ENCODE peak calls at places on chromosome 19, in seven cellular contexts. U, K, S, D, T, F and W are unnamed samples.

GRCh38 chr19:2728783-2729387 is 7.7 kb upstream of the DIRAS1 start:
- DNase-seq in U (no peak), D (no peak), F (no peak), K (no peak), S (no peak), T (no peak), W (no peak)

GRCh38 chr19:13812544-13812943 is 17.3 kb downstream of the ZSWIM4 start:
- DNase-seq in U (no peak), T (no peak), K (no peak), F (no peak), D (no peak), S (no peak), W (no peak)

GRCh38 chr19:47228937-47229673 is 1.9 kb downstream of the BBC3 start:
- DNase-seq in F (peak), U (no peak), S (peak), K (peak), T (peak), D (peak), W (peak)

GRCh38 chr19:34851277-34851804 is 75.4 kb upstream of the ZNF30 start:
- DNase-seq in D (peak), F (no peak), K (no peak), U (no peak), S (no peak), T (no peak), W (no peak)

GRCh38 chr19:3586124-3586626 is 897 bp downstream of the GIPC3 start:
- DNase-seq in U (no peak), D (no peak), K (peak), F (no peak), T (no peak), S (no peak), W (peak)

GRCh38 chr19:17209126-17210036 is 5.8 kb upstream of the USE1 start:
- DNase-seq in D (peak), F (peak), U (no peak), K (peak), T (peak), S (peak), W (peak)

GRCh38 chr19:40717880-40718773 is 1.2 kb downstream of the ITPKC start:
- DNase-seq in T (peak), S (peak), F (no peak), U (no peak), K (no peak), D (peak), W (no peak)

GRCh38 chr19:35044317-35045117 is 3.0 kb downstream of the HPN start:
- DNase-seq in T (peak), S (peak), U (peak), K (peak), D (peak), F (peak), W (peak)

GRCh38 chr19:45346449-45346848 is 5.9 kb downstream of the KLC3 start:
- DNase-seq in U (no peak), D (no peak), F (no peak), T (no peak), S (no peak), K (no peak), W (no peak)

GRCh38 chr19:53865523-53865917 is 2.2 kb upstream of the MYADM start:
- DNase-seq in F (no peak), S (no peak), D (no peak), T (no peak), U (no peak), K (peak), W (no peak)

GRCh38 chr19:14536926-14537692 is 7.7 kb downstream of the TECR start:
- DNase-seq in U (no peak), T (peak), F (peak), S (no peak), K (peak), D (peak), W (peak)

GRCh38 chr19:3783660-3784584 is 2.3 kb downstream of the MATK start:
- DNase-seq in S (no peak), T (no peak), D (peak), F (no peak), U (no peak), K (peak), W (no peak)

GRCh38 chr19:2656533-2656932 is 46.0 kb downstream of the GNG7 start:
- DNase-seq in S (no peak), U (no peak), F (no peak), D (no peak), T (no peak), K (no peak), W (no peak)

GRCh38 chr19:55088543-55089265 is 13.0 kb downstream of the EPS8L1 start:
- DNase-seq in S (peak), D (peak), F (peak), K (peak), T (peak), U (no peak), W (peak)

GRCh38 chr19:2905918-2906519 is 5.3 kb downstream of the ZNF57 start:
- DNase-seq in S (no peak), K (no peak), U (no peak), F (no peak), T (no peak), D (no peak), W (no peak)

GRCh38 chr19:14758816-14759215 is 19.5 kb downstream of the ADGRE2 start:
- DNase-seq in K (no peak), F (no peak), S (no peak), D (no peak), T (peak), U (no peak), W (no peak)

GRCh38 chr19:18306903-18307681 is 15.8 kb downstream of the LSM4 start:
- DNase-seq in S (no peak), T (no peak), K (peak), F (no peak), U (no peak), D (no peak), W (no peak)

GRCh38 chr19:16288544-16288943 is 36.1 kb upstream of the KLF2 start:
- DNase-seq in F (no peak), K (no peak), U (no peak), T (no peak), D (no peak), S (peak), W (no peak)

GRCh38 chr19:53782698-53783097 is 41.4 kb downstream of the NLRP12 start:
- DNase-seq in S (no peak), F (no peak), T (no peak), K (no peak), U (no peak), D (no peak), W (no peak)

GRCh38 chr19:3296446-3296845 is 69.9 kb upstream of the NFIC start:
- DNase-seq in D (no peak), T (no peak), K (no peak), F (no peak), U (no peak), S (no peak), W (no peak)

GRCh38 chr19:2363419-2363818 is 3.4 kb downstream of the TMPRSS9 start:
- DNase-seq in D (no peak), K (no peak), U (no peak), T (no peak), S (no peak), F (no peak), W (no peak)

GRCh38 chr19:14472202-14472961 is 2.8 kb downstream of the PTGER1 start:
- DNase-seq in U (no peak), D (peak), T (peak), K (peak), S (peak), F (peak), W (peak)

GRCh38 chr19:11457115-11457514 is 21.7 kb downstream of the PRKCSH start:
- DNase-seq in D (no peak), S (no peak), K (no peak), U (no peak), T (no peak), F (peak), W (no peak)

GRCh38 chr19:46824887-46825730 is 25.5 kb downstream of the AP2S1 start:
- DNase-seq in U (no peak), T (no peak), S (no peak), K (no peak), D (peak), F (no peak), W (no peak)

GRCh38 chr19:5338661-5339469 is 1.7 kb downstream of the PTPRS start:
- DNase-seq in D (no peak), K (no peak), U (no peak), S (no peak), T (no peak), F (no peak), W (no peak)
- H3K4me3 ChIP-seq in D (peak), K (peak), U (peak), S (peak), T (no peak), F (no peak), W (no peak)

GRCh38 chr19:42123765-42124164 is 8.5 kb downstream of the POU2F2 start:
- DNase-seq in D (no peak), F (no peak), T (no peak), K (no peak), S (no peak), U (no peak), W (no peak)

GRCh38 chr19:42122691-42123607 is 9.3 kb downstream of the POU2F2 start:
- DNase-seq in K (peak), U (no peak), F (no peak), S (no peak), D (no peak), T (no peak), W (peak)

GRCh38 chr19:42120276-42121010 is 11.8 kb downstream of the POU2F2 start:
- DNase-seq in K (no peak), U (no peak), T (no peak), D (no peak), F (no peak), S (no peak), W (no peak)

GRCh38 chr19:42121036-42121621 is 11.1 kb downstream of the POU2F2 start:
- DNase-seq in T (no peak), S (no peak), U (no peak), D (no peak), K (no peak), F (no peak), W (no peak)

GRCh38 chr19:42121666-42122069 is 10.6 kb downstream of the POU2F2 start:
- DNase-seq in S (peak), F (peak), K (peak), U (peak), T (peak), D (no peak), W (peak)
- H3K4me3 ChIP-seq in S (no peak), F (no peak), K (peak), U (no peak), T (no peak), D (no peak), W (peak)

DNA sequence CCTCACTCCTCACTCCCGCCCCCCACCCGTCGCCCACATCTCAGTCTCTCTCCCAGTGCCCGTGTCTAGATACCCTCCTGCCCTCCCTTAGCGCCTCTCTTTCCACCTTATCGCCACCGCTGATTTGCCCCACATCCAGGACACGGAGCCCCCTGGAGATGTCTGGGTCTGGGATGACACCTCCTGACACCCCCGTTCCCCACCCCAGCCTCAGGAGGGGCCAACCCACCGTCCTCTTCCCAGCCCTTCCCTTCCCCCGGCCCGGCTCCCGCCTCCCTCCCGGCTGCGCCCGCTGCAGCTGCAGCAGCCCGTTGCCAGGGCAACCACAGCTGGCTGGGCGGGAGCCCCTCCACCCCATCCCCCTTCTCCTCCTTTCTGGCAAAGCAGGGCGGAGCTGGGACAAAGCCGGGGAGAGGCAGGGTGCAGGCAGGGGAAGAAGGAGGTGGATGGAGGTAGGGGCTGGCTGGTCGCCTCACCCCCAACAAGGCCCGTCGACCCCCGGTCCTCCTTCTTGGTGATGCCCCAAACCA is 13.5 kb downstream of the DPF1 start:
- DNase-seq in K (no peak), U (no peak), D (no peak), F (peak), S (peak), T (peak), W (no peak)
- H3K4me3 ChIP-seq in K (no peak), U (no peak), D (no peak), F (peak), S (no peak), T (no peak), W (no peak)

DNA sequence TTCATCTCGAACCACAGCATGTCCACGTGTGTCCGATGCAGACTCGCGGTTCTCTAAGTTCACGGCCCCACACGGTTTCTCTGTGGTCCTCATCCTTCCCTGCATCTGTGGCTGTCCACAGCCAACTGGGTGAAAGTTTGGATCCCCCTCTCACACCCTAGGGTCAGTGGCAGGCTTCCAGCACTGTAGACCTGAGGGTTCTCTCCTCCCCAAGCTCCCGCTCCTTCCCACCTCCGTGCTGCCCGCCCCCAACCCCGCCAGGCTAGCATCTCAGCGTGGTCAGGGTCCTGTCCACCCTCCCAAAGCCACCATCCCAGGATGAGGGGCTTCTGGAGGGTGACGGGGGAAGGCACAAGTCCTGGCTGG is 3.0 kb downstream of the ANGPTL4 start:
- DNase-seq in F (peak), U (no peak), K (no peak), D (no peak), T (no peak), S (no peak), W (no peak)
- H3K4me3 ChIP-seq in F (no peak), U (no peak), K (no peak), D (peak), T (no peak), S (no peak), W (no peak)

GRCh38 chr19:36113425-36113824 is 1.2 kb downstream of the POLR2I start:
- DNase-seq in U (no peak), K (no peak), D (no peak), F (no peak), T (no peak), S (no peak), W (no peak)
- H3K4me3 ChIP-seq in U (peak), K (peak), D (peak), F (no peak), T (peak), S (no peak), W (peak)

GRCh38 chr19:21358768-21359451 is at the start of gene ZNF738:
- DNase-seq in U (peak), T (peak), F (peak), K (peak), S (peak), D (peak), W (peak)

GRCh38 chr19:21362291-21362690 is 3.5 kb downstream of the ZNF738 start:
- DNase-seq in D (no peak), K (no peak), S (no peak), U (no peak), F (no peak), T (no peak), W (no peak)
- H3K4me3 ChIP-seq in D (no peak), K (no peak), S (no peak), U (no peak), F (no peak), T (no peak), W (no peak)

GRCh38 chr19:38320969-38321339 is 1.3 kb downstream of the KCNK6 start:
- DNase-seq in S (no peak), F (no peak), U (no peak), T (no peak), K (no peak), D (no peak), W (no peak)
- H3K4me3 ChIP-seq in S (no peak), F (no peak), U (no peak), T (peak), K (no peak), D (no peak), W (no peak)

GRCh38 chr19:29934257-29934656 is 7.8 kb upstream of the URI1 start:
- DNase-seq in F (no peak), K (no peak), S (no peak), D (no peak), U (no peak), T (no peak), W (no peak)
- H3K4me3 ChIP-seq in F (no peak), K (no peak), S (no peak), D (no peak), U (no peak), T (no peak), W (no peak)

DNA sequence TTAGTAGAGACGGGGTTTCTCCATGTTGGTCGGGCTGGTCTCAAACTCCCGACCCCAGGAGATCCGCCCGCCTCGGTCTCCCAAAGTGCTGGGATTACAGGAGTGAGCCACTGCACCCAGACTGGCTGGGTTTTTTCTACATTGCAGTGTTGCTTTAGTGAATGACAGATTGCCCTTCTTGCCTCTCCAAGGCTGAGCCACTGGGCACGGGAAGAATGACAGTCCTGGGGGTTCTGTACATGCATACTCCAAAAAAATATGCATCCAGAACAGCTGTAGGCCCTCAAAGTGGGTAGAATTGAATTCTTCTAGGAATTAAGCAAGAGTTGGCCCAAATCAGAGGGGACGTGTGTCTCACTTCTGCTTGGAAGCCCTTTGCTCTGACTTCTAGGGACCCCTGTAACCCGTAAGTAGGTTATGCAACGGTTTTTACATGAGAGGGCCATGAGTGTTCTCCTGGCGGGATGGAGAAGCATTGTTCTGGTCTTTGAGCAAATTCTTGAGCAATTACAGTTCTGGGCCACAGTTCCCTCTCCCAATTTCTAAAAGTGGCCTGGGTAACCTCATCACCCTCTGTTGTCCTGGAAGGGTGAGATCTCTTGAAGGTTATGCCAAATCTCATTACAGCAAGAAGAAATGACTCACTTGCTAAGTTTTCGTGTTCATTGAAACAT is 3.6 kb downstream of the ACTN4 start:
- DNase-seq in S (peak), F (no peak), K (no peak), U (no peak), T (no peak), D (peak), W (no peak)
- H3K4me3 ChIP-seq in S (no peak), F (no peak), K (no peak), U (peak), T (peak), D (peak), W (peak)

DNA sequence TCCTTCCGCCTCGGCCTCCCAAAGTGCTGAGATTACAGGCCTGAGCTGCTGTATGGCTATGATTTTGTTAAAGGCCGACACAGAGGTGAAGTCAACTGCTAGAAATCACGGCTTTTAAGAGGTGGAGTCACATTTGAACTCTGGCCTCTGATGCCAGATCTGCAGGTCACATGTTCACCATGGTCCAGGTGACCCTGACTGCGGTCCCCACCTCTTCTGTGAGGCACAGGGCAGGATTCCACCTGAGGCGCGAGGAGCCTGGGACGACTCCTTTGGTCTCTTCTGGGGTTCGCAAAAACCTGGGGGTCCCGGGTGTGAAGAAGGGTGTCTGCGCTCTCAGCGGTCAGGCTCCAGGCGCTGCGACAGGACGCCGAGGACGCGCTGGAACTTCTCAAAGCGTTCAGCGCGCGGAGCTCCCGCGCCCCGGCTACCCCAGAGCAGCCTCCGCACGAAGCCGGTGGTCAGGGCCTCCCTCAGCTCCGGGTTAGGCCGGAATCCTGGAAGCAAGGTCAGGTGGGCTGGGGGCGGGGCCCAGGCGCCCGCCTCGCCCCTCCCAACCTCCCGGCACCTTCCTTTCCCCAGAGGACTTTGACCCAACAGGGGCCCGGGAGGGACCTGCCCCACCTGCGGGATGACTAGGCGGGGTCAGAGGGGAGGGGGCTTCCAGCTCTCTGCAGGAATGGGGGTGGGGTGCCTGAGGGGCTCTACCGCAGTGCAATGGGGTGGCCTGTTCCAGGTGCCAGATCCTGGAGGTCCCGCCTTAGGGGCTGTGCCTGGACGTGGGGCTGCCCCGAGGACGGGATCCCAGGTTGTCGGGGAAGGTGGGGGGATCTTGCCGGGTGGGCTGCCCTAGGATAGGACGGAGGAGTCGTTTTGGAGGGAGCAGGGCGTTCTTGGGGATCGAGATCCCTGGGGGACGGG is 13.0 kb downstream of the TRIP10 start:
- DNase-seq in T (peak), K (no peak), D (no peak), U (no peak), S (no peak), F (no peak), W (no peak)
- H3K4me3 ChIP-seq in T (peak), K (peak), D (no peak), U (peak), S (no peak), F (peak), W (no peak)